ENCODE peak calls at places on chromosomes 7 and 10, in seven cellular contexts. T is erythroblast, E is stomach, A is esophagus muscularis mucosa, Z is A549, C is testis, M is tibial nerve. V is an unnamed sample.

GRCh38 chr10:79936625-79937255 is 12.2 kb downstream of the SFTPD start:
- DNase-seq in T (no peak), E (no peak), A (peak), Z (no peak), C (peak), M (no peak), V (no peak)

GRCh38 chr10:129728905-129729540 is 235.1 kb downstream of the EBF3 start:
- DNase-seq in T (no peak), E (no peak), A (peak), Z (no peak), C (no peak), M (no peak), V (no peak)

GRCh38 chr10:8811201-8811600 is 756.7 kb downstream of the GATA3 start:
- DNase-seq in T (no peak), E (no peak), A (no peak), Z (no peak), C (no peak), M (no peak), V (no peak)

GRCh38 chr10:11388996-11389395 is 222.5 kb downstream of the USP6NL start:
- DNase-seq in T (no peak), E (no peak), A (no peak), Z (no peak), C (no peak), M (no peak), V (no peak)

GRCh38 chr10:31586708-31587107 is 267.7 kb downstream of the ZEB1 start:
- DNase-seq in T (no peak), E (no peak), A (peak), Z (no peak), C (no peak), M (no peak), V (no peak)

GRCh38 chr7:46871516-46871915 is 710.4 kb downstream of the TNS3 start:
- DNase-seq in T (no peak), E (no peak), A (no peak), Z (no peak), C (no peak), M (no peak), V (no peak)

GRCh38 chr10:60849217-60849616 is 70.9 kb downstream of the CDK1 start:
- DNase-seq in T (no peak), E (no peak), A (no peak), Z (no peak), C (no peak), M (no peak), V (no peak)

GRCh38 chr7:151852486-151853396 is 24.2 kb downstream of the PRKAG2 start:
- DNase-seq in T (no peak), E (no peak), A (no peak), Z (no peak), C (no peak), M (no peak), V (no peak)

GRCh38 chr10:74179124-74179710 is 28.2 kb downstream of the ADK start:
- DNase-seq in T (no peak), E (no peak), A (no peak), Z (no peak), C (no peak), M (no peak), V (no peak)

GRCh38 chr7:123191132-123191531 is 8.6 kb downstream of the SLC13A1 start:
- DNase-seq in T (no peak), E (peak), A (no peak), Z (peak), C (no peak), M (no peak), V (no peak)

DNA sequence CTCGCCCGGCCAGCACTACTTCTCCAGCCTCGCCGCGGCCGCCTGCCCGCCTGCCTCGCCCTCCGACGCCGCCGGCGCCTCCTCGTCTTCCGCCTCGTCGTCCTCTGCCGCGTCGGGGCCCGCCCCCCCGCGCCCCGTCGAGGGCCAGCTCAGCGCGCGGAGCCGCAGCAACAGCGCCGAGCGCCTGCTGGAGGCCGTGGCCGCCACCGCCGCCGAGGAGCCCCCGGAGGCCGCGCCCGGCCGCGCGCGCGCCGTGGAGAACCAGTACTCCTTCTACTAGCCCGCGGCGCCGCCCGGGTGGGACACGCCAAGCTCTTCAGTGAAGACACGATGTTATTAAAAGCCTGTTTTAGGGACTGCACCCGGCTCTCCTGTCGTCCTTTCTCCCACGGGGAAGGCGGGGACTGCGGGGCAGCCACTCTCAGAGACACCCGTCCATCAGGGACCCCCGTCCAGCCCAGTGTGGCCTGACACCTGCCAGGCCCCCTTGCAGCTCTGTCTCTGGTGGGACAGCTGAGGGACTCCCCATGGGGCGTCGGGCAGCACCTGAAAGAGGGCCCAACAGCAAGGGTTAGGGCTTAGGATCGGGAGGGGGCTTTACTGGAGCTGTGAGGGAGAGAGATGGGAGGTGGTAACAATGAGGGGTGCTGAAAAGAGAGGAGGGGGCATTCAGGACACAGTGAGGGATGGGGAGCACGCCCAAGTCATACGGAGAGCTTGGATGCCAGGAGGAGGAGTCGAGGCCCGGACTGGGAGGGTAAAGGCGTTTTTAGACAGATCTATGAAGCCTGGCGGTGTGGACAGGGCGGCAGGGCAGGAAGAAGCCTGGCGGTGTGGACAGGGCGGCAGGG is 34.7 kb downstream of the SPDYE6 start:
- DNase-seq in T (no peak), E (no peak), A (no peak), Z (no peak), C (peak), M (no peak), V (no peak)
- TF ChIP-seq POLR2A in T (no peak), E (no peak), A (no peak), Z (no peak), C (no peak), M (no peak), V (no peak)

GRCh38 chr7:142750321-142750938 is 1.2 kb downstream of the PRSS1 start:
- DNase-seq in T (no peak), E (no peak), A (peak), Z (no peak), C (no peak), M (no peak), V (no peak)
- TF ChIP-seq POLR2A in T (no peak), E (no peak), A (no peak), Z (no peak), C (no peak), M (no peak), V (no peak)

DNA sequence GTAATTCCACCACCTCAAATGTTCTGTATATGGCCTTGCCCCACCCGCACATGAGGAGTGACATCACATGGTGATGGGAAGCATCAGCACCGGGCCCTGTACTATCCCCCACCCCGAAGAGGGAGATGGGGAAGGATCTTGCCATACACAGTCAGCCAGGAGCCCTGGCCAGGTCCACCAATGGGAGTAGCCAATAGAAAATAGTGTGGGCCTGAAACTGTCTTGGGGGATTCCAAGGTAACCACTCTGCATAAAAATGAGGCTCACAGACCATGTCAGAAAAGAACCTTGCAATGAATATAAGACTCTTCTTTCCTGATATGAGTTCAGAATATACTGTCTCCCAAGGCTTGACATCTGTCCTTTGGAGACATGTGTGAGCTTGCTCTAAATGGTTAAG is 51.1 kb downstream of the ADRB1 start:
- DNase-seq in T (no peak), E (no peak), A (no peak), Z (no peak), C (no peak), M (no peak), V (no peak)
- TF ChIP-seq POLR2A in T (no peak), E (no peak), A (no peak), Z (no peak), C (no peak), M (no peak), V (no peak)

GRCh38 chr10:96699613-96700012 is 20.7 kb downstream of the PIK3AP1 start:
- DNase-seq in T (no peak), E (no peak), A (no peak), Z (no peak), C (no peak), M (no peak), V (no peak)
- TF ChIP-seq POLR2A in T (no peak), E (no peak), A (no peak), Z (no peak), C (no peak), M (no peak), V (no peak)

GRCh38 chr10:96586419-96587254 is at the start of gene TM9SF3:
- DNase-seq in T (peak), E (peak), A (peak), Z (peak), C (peak), M (peak), V (peak)

GRCh38 chr10:96584474-96584873 is 2.3 kb downstream of the TM9SF3 start:
- DNase-seq in T (no peak), E (no peak), A (no peak), Z (no peak), C (no peak), M (no peak), V (no peak)

GRCh38 chr10:96584035-96584434 is 2.8 kb downstream of the TM9SF3 start:
- DNase-seq in T (no peak), E (no peak), A (no peak), Z (no peak), C (no peak), M (no peak), V (no peak)

GRCh38 chr10:96587255-96588059 is 645 bp upstream of the TM9SF3 start:
- DNase-seq in T (peak), E (peak), A (peak), Z (peak), C (peak), M (peak), V (no peak)

DNA sequence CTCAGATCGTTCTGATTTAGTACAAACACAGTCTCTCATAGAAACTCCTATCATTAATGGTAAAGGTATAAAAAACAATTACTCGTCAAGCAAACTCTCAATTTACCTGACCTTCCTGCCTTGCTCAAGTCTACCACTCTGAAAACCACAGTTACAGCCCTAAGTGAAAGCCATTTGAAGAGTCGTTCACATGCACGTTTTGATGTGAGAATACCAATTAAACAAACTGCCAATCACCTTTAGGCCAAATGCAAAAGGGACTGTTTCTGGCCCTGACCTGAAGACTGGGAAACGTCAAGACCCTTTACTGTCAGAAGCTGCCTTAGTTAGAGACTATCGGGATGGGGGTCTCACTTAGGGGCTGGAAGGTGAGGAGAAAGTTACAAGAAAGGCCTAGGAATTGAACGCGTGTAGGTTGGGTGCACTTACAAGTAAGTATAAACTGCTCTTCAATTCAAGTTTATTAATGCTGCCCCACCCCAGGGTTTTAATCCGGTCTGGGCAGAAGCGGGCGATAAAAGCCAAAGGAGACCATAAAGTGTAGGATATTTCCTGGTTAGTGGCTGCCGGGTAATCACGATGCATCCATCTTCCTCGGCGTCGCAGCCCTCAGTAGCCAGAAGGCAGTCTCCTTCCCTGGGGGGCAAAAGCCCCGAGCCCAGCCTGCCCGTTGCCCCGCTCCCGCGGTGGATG is 940 bp downstream of the TM9SF3 start:
- DNase-seq in T (peak), E (no peak), A (no peak), Z (no peak), C (no peak), M (no peak), V (no peak)
- TF ChIP-seq POLR2A in T (no peak), E (no peak), A (no peak), Z (no peak), C (no peak), M (no peak), V (no peak)

GRCh38 chr10:72265508-72265907 is 8.2 kb upstream of the DDIT4 start:
- DNase-seq in T (no peak), E (no peak), A (no peak), Z (no peak), C (no peak), M (no peak), V (no peak)

GRCh38 chr10:72265925-72266865 is 7.5 kb upstream of the DDIT4 start:
- DNase-seq in T (no peak), E (no peak), A (no peak), Z (no peak), C (no peak), M (no peak), V (no peak)

GRCh38 chr10:72260588-72261322 is 13.0 kb upstream of the DDIT4 start:
- DNase-seq in T (peak), E (peak), A (peak), Z (peak), C (peak), M (peak), V (peak)

GRCh38 chr10:72261323-72262018 is 12.3 kb upstream of the DDIT4 start:
- DNase-seq in T (peak), E (peak), A (no peak), Z (no peak), C (no peak), M (no peak), V (no peak)

GRCh38 chr10:72263613-72264241 is 10.0 kb upstream of the DDIT4 start:
- DNase-seq in T (peak), E (peak), A (no peak), Z (no peak), C (no peak), M (no peak), V (no peak)
- TF ChIP-seq POLR2A in T (no peak), E (no peak), A (no peak), Z (no peak), C (no peak), M (no peak), V (no peak)

V was measured in ovary.